ENCODE peak calls at places on chromosome 9, in eight cellular contexts. T is hepatocyte, J is omental fat pad, X is transverse colon, N is mucosa of descending colon, D is neural crest cell, G is thyroid gland, I is WTC11. H is an unnamed sample.
A peak's percentile ranks its signal among the peaks of the same experiment; 100 is the strongest.

GRCh38 chr9:81619353-81620008 is 69.9 kb downstream of the TLE1 start:
- DNase-seq in T (no peak), J (no peak), X (no peak), N (peak; percentile 12), D (no peak), G (no peak), I (no peak), H (no peak)

GRCh38 chr9:126860077-126860756 is at the start of gene ZBTB34:
- DNase-seq in T (peak; percentile 87), J (peak; percentile 46), X (peak; percentile 77), N (peak; percentile 75), D (peak; percentile 78), G (peak; percentile 62), I (peak; percentile 83), H (peak; percentile 82)

GRCh38 chr9:26310294-26310693 is 582.3 kb downstream of the CAAP1 start:
- DNase-seq in T (no peak), J (no peak), X (no peak), N (no peak), D (no peak), G (no peak), I (no peak), H (no peak)

GRCh38 chr9:4501147-4501507 is 10.9 kb downstream of the SLC1A1 start:
- DNase-seq in T (peak; percentile 56), J (no peak), X (no peak), N (no peak), D (no peak), G (no peak), I (no peak), H (no peak)

GRCh38 chr9:105187781-105188180 is 56.7 kb upstream of the SLC44A1 start:
- DNase-seq in T (no peak), J (no peak), X (no peak), N (no peak), D (no peak), G (no peak), I (no peak), H (no peak)

GRCh38 chr9:95316794-95317118 is 753 bp downstream of the FANCC start:
- DNase-seq in T (peak; percentile 81), J (peak; percentile 46), X (peak; percentile 80), N (peak; percentile 73), D (peak; percentile 75), G (peak; percentile 59), I (peak; percentile 90), H (peak; percentile 90)

GRCh38 chr9:16368425-16369087 is 501.9 kb downstream of the BNC2 start:
- DNase-seq in T (no peak), J (no peak), X (no peak), N (no peak), D (no peak), G (no peak), I (no peak), H (no peak)

GRCh38 chr9:37340961-37341360 is 81.5 kb upstream of the GRHPR start:
- DNase-seq in T (no peak), J (no peak), X (no peak), N (no peak), D (no peak), G (no peak), I (no peak), H (no peak)

GRCh38 chr9:121566401-121567141 is 66.9 kb upstream of the GGTA1 start:
- DNase-seq in T (no peak), J (no peak), X (peak; percentile 13), N (peak; percentile 21), D (no peak), G (no peak), I (no peak), H (no peak)

GRCh38 chr9:69370430-69370829 is 45.4 kb downstream of the ENTREP1 start:
- DNase-seq in T (no peak), J (no peak), X (no peak), N (no peak), D (no peak), G (no peak), I (no peak), H (no peak)

GRCh38 chr9:14633148-14633547 is 60.1 kb downstream of the ZDHHC21 start:
- DNase-seq in T (no peak), J (no peak), X (no peak), N (no peak), D (no peak), G (no peak), I (peak; percentile 33), H (no peak)

GRCh38 chr9:117691367-117691766 is 12.8 kb upstream of the TLR4 start:
- DNase-seq in T (no peak), J (no peak), X (no peak), N (no peak), D (no peak), G (no peak), I (no peak), H (no peak)

GRCh38 chr9:37026085-37026935 is 7.8 kb downstream of the PAX5 start:
- DNase-seq in T (no peak), J (no peak), X (no peak), N (no peak), D (peak; percentile 41), G (no peak), I (peak; percentile 64), H (peak; percentile 62)

GRCh38 chr9:124293712-124294504 is 36.2 kb downstream of the NEK6 start:
- DNase-seq in T (no peak), J (no peak), X (no peak), N (no peak), D (no peak), G (no peak), I (no peak), H (no peak)

DNA sequence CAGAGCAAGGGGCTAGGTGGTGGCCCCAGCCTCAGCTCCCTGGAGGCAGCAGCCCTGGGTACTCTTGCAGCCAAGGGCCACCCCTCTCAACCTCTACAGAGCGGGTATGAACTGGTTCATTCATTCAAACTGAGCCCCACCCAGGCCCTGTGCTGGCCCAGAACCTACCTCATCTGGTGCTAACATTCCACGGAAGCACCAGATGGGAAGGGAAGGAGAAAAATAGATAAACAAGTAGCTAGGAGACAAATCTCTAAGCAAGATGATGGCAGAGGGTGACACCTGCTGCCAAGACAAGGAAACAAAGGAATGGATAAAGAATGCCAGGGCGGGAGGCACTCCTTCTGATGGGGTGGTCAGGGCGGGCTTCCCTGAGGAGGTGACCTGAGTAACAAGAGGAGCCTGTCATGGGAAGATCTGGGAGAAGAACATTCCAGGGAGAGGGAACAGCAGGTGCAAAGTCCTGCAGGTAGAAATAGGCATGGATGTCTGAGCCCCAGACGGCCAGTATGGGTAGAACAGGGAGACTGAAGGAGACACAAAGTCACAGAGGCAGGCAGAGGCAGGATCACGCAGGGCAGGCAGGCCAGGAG is 6.1 kb downstream of the ST6GALNAC4 start:
- DNase-seq in T (no peak), J (no peak), X (peak; percentile 47), N (peak; percentile 65), D (no peak), G (no peak), I (no peak), H (no peak)
- TF ChIP-seq CTCF in T (peak; percentile 35), J (no peak), X (peak; percentile 48), N (no peak), D (no peak), G (peak; percentile 25), I (no peak), H (no peak)

DNA sequence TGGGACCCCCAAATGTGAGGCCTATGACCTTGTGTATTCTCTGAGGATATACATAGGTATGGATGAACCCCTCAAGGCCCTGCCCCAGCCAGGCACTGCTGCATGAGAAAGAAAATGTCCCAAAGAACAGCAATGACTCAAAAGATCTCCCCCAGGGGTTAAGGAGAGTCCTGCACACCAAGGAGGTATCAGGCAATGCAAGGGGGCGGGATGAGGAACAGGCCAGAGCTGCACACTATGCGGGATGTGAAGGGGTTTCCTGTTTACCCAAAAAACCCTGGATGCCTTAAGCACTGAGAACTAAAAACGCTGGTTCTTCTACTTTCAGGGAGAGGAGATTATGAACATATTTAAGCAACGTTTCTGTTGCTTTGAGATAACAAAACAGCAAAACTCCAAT is 3.4 kb downstream of the RAPGEF1 start:
- DNase-seq in T (no peak), J (no peak), X (no peak), N (no peak), D (no peak), G (no peak), I (no peak), H (no peak)
- TF ChIP-seq CTCF in T (no peak), J (no peak), X (no peak), N (no peak), D (no peak), G (no peak), I (no peak), H (no peak)

GRCh38 chr9:137588891-137589290 is 1.4 kb downstream of the ZMYND19 start:
- DNase-seq in T (no peak), J (no peak), X (no peak), N (no peak), D (no peak), G (no peak), I (no peak), H (no peak)

GRCh38 chr9:137592767-137593166 is 2.5 kb upstream of the ZMYND19 start:
- DNase-seq in T (no peak), J (no peak), X (no peak), N (no peak), D (no peak), G (peak; percentile 85), I (no peak), H (no peak)

GRCh38 chr9:137589441-137590122 is 730 bp downstream of the ZMYND19 start:
- DNase-seq in T (peak; percentile 48), J (no peak), X (no peak), N (no peak), D (no peak), G (no peak), I (no peak), H (peak; percentile 49)

GRCh38 chr9:137590123-137590468 is 216 bp downstream of the ZMYND19 start:
- DNase-seq in T (no peak), J (no peak), X (no peak), N (no peak), D (no peak), G (no peak), I (no peak), H (no peak)

DNA sequence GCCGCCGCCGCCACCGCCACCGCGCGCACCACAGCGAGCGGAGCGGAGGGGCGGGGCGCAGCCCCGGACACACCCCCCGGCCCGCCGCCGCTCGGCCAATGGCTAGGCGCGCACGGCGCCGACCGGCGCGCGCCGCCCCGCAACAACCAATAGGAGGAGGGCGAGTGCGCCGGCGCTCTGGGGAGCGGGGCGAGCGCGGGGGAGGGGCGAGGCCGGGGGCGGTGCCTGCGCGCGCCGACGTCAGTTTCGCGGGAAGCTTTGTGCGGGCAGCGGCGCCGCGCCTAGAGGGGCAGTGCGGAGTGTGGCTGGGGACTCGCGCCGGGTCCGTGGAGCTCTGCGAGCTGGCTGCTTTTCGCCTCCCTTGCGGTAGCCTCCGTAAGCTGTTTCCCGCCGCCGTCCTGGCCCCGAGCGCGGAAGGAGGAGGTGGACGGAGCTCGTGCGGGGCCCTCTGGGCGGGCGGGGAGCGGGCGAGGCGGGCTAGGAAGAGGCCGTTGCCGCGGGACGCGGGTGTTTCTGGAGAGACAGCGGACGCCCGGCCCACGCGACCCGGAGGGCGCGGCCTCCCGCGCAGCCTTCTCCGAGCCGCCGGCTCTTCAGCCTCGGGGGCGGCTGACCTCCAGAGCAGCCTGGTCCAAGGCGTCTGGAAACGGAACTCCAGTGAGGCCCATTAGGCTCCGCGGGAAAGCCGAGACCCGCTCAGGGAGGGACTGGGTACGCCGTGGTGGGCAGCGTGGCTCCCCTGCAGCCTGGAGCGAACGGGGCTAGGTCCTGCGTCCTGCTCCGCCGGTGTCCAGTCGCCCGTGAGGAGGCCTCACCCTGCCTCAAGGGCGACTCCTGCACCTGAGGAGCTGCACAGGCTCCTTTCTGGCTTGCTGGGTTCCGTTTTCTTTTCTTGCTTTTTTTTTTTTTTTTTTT is at the start of gene ZMYND19:
- DNase-seq in T (peak; percentile 97), J (peak; percentile 55), X (peak; percentile 92), N (peak; percentile 90), D (peak; percentile 91), G (peak; percentile 89), I (peak; percentile 88), H (peak; percentile 93)
- TF ChIP-seq CTCF in T (no peak), J (no peak), X (no peak), N (no peak), D (no peak), G (no peak), I (no peak), H (no peak)

GRCh38 chr9:78021692-78022091 is 9.9 kb downstream of the GNAQ start:
- DNase-seq in T (peak; percentile 45), J (no peak), X (peak; percentile 60), N (peak; percentile 65), D (no peak), G (no peak), I (no peak), H (no peak)
- TF ChIP-seq CTCF in T (peak; percentile 17), J (no peak), X (no peak), N (peak; percentile 13), D (no peak), G (no peak), I (no peak), H (no peak)